ENCODE peak calls at places on chromosomes 7 and 10, in five cellular contexts. One of them, this sample, is unnamed.

GRCh38 chr10:101029520-101030309 is 1.2 kb downstream of the PDZD7 start:
- DNase-seq in thyroid gland: no peak
- DNase-seq in astrocyte: no peak
- DNase-seq in psoas muscle: peak
- DNase-seq in stomach: no peak
- DNase-seq in this sample: no peak

GRCh38 chr10:13049774-13050420 is 48.4 kb upstream of the CCDC3 start:
- DNase-seq in thyroid gland: no peak
- DNase-seq in stomach: no peak
- DNase-seq in psoas muscle: no peak
- DNase-seq in astrocyte: no peak
- DNase-seq in this sample: no peak

GRCh38 chr7:34453150-34453549 is 204.9 kb upstream of the NPSR1 start:
- DNase-seq in thyroid gland: no peak
- DNase-seq in stomach: no peak
- DNase-seq in astrocyte: peak
- DNase-seq in psoas muscle: no peak
- DNase-seq in this sample: no peak

GRCh38 chr10:18195060-18195799 is 55.0 kb downstream of the CACNB2 start:
- DNase-seq in stomach: no peak
- DNase-seq in astrocyte: peak
- DNase-seq in psoas muscle: no peak
- DNase-seq in thyroid gland: no peak
- DNase-seq in this sample: no peak

GRCh38 chr10:113287592-113287991 is 265.3 kb upstream of the HABP2 start:
- DNase-seq in thyroid gland: no peak
- DNase-seq in astrocyte: no peak
- DNase-seq in stomach: no peak
- DNase-seq in psoas muscle: no peak
- DNase-seq in this sample: no peak

GRCh38 chr10:103273026-103273425 is 3.9 kb upstream of the INA start:
- DNase-seq in psoas muscle: peak
- DNase-seq in stomach: no peak
- DNase-seq in astrocyte: peak
- DNase-seq in thyroid gland: no peak
- DNase-seq in this sample: peak

GRCh38 chr10:92242910-92243671 is 47.8 kb downstream of the CPEB3 start:
- DNase-seq in astrocyte: peak
- DNase-seq in stomach: peak
- DNase-seq in thyroid gland: peak
- DNase-seq in psoas muscle: peak
- DNase-seq in this sample: no peak

GRCh38 chr7:13860734-13861133 is 128.7 kb downstream of the ETV1 start:
- DNase-seq in stomach: no peak
- DNase-seq in psoas muscle: no peak
- DNase-seq in astrocyte: no peak
- DNase-seq in thyroid gland: no peak
- DNase-seq in this sample: peak

GRCh38 chr7:5667391-5667790 is 114.1 kb downstream of the RNF216 start:
- DNase-seq in thyroid gland: no peak
- DNase-seq in psoas muscle: no peak
- DNase-seq in stomach: peak
- DNase-seq in astrocyte: no peak
- DNase-seq in this sample: no peak

GRCh38 chr7:50531401-50531906 is 33.8 kb downstream of the DDC start:
- DNase-seq in psoas muscle: no peak
- DNase-seq in stomach: no peak
- DNase-seq in thyroid gland: no peak
- DNase-seq in astrocyte: peak
- DNase-seq in this sample: peak

GRCh38 chr10:15335500-15335899 is 35.6 kb downstream of the FAM171A1 start:
- DNase-seq in psoas muscle: no peak
- DNase-seq in thyroid gland: no peak
- DNase-seq in astrocyte: no peak
- DNase-seq in stomach: no peak
- DNase-seq in this sample: no peak

GRCh38 chr7:11818281-11818680 is 13.7 kb downstream of the THSD7A start:
- DNase-seq in stomach: no peak
- DNase-seq in psoas muscle: no peak
- DNase-seq in thyroid gland: no peak
- DNase-seq in astrocyte: no peak
- DNase-seq in this sample: no peak

GRCh38 chr7:108066486-108066885 is 63.5 kb upstream of the LAMB1 start:
- DNase-seq in astrocyte: no peak
- DNase-seq in psoas muscle: no peak
- DNase-seq in stomach: no peak
- DNase-seq in thyroid gland: no peak
- DNase-seq in this sample: no peak

GRCh38 chr7:30224511-30225031 is 59.8 kb upstream of the ZNRF2 start:
- DNase-seq in psoas muscle: no peak
- DNase-seq in astrocyte: peak
- DNase-seq in stomach: no peak
- DNase-seq in thyroid gland: no peak
- DNase-seq in this sample: peak

GRCh38 chr7:81637527-81637926 is 132.3 kb downstream of the HGF start:
- DNase-seq in thyroid gland: no peak
- DNase-seq in psoas muscle: no peak
- DNase-seq in astrocyte: no peak
- DNase-seq in stomach: no peak
- DNase-seq in this sample: no peak

GRCh38 chr10:26367771-26368170 is 70.4 kb upstream of the APBB1IP start:
- DNase-seq in thyroid gland: peak
- DNase-seq in astrocyte: peak
- DNase-seq in psoas muscle: no peak
- DNase-seq in stomach: peak
- DNase-seq in this sample: no peak

GRCh38 chr7:107220356-107220755 is 51.6 kb downstream of the HBP1 start:
- DNase-seq in psoas muscle: no peak
- DNase-seq in thyroid gland: no peak
- DNase-seq in stomach: no peak
- DNase-seq in astrocyte: no peak
- DNase-seq in this sample: no peak

GRCh38 chr7:27129729-27130539 is 623 bp downstream of the HOXA4 start:
- DNase-seq in stomach: no peak
- DNase-seq in astrocyte: no peak
- DNase-seq in thyroid gland: no peak
- DNase-seq in psoas muscle: peak
- DNase-seq in this sample: no peak

GRCh38 chr10:4939224-4940072 is 23.8 kb upstream of the AKR1C1 start:
- DNase-seq in stomach: no peak
- DNase-seq in psoas muscle: no peak
- DNase-seq in thyroid gland: no peak
- DNase-seq in astrocyte: no peak
- DNase-seq in this sample: no peak

GRCh38 chr10:33746878-33747277 is 412.4 kb upstream of the NRP1 start:
- DNase-seq in psoas muscle: no peak
- DNase-seq in thyroid gland: no peak
- DNase-seq in astrocyte: peak
- DNase-seq in stomach: no peak
- DNase-seq in this sample: no peak

GRCh38 chr7:77698042-77698625 is 1.9 kb downstream of the RSBN1L start:
- DNase-seq in thyroid gland: no peak
- DNase-seq in astrocyte: no peak
- DNase-seq in stomach: no peak
- DNase-seq in psoas muscle: no peak
- DNase-seq in this sample: no peak

GRCh38 chr10:116796910-116797513 is 52.3 kb upstream of the ENO4 start:
- DNase-seq in stomach: peak
- DNase-seq in thyroid gland: peak
- DNase-seq in astrocyte: peak
- DNase-seq in psoas muscle: peak
- DNase-seq in this sample: no peak

GRCh38 chr10:70425096-70425495 is 16.4 kb downstream of the NODAL start:
- DNase-seq in astrocyte: no peak
- DNase-seq in psoas muscle: peak
- DNase-seq in stomach: no peak
- DNase-seq in thyroid gland: no peak
- DNase-seq in this sample: no peak

GRCh38 chr10:15370741-15371701 is at the start of gene FAM171A1:
- DNase-seq in psoas muscle: peak
- DNase-seq in astrocyte: peak
- DNase-seq in thyroid gland: peak
- DNase-seq in stomach: peak
- DNase-seq in this sample: no peak

GRCh38 chr10:5987747-5988146 is 10.4 kb upstream of the IL15RA start:
- DNase-seq in astrocyte: no peak
- DNase-seq in psoas muscle: peak
- DNase-seq in stomach: no peak
- DNase-seq in thyroid gland: no peak
- DNase-seq in this sample: no peak

GRCh38 chr10:124106241-124106905 is 13.0 kb upstream of the CHST15 start:
- DNase-seq in psoas muscle: peak
- DNase-seq in astrocyte: peak
- DNase-seq in thyroid gland: peak
- DNase-seq in stomach: peak
- DNase-seq in this sample: peak

GRCh38 chr10:22849077-22849810 is 78.6 kb upstream of the ARMC3 start:
- DNase-seq in stomach: peak
- DNase-seq in astrocyte: peak
- DNase-seq in thyroid gland: peak
- DNase-seq in psoas muscle: peak
- DNase-seq in this sample: no peak

GRCh38 chr10:73413108-73413527 is 740 bp downstream of the ANXA7 start:
- DNase-seq in thyroid gland: no peak
- DNase-seq in psoas muscle: peak
- DNase-seq in astrocyte: no peak
- DNase-seq in stomach: peak
- DNase-seq in this sample: peak

GRCh38 chr7:155918720-155919399 is 106.6 kb upstream of the SHH start:
- DNase-seq in thyroid gland: no peak
- DNase-seq in psoas muscle: no peak
- DNase-seq in astrocyte: peak
- DNase-seq in stomach: peak
- DNase-seq in this sample: peak

GRCh38 chr10:78224602-78225001 is 190.9 kb downstream of the RPS24 start:
- DNase-seq in astrocyte: peak
- DNase-seq in stomach: no peak
- DNase-seq in thyroid gland: no peak
- DNase-seq in psoas muscle: no peak
- DNase-seq in this sample: no peak

GRCh38 chr7:111012152-111012551 is 78.8 kb upstream of the LRRN3 start:
- DNase-seq in stomach: no peak
- DNase-seq in astrocyte: no peak
- DNase-seq in psoas muscle: no peak
- DNase-seq in thyroid gland: no peak
- DNase-seq in this sample: no peak

GRCh38 chr7:64947252-64948000 is 43.4 kb downstream of the ZNF117 start:
- DNase-seq in psoas muscle: peak
- DNase-seq in astrocyte: no peak
- DNase-seq in stomach: no peak
- DNase-seq in thyroid gland: peak
- DNase-seq in this sample: no peak

DNA sequence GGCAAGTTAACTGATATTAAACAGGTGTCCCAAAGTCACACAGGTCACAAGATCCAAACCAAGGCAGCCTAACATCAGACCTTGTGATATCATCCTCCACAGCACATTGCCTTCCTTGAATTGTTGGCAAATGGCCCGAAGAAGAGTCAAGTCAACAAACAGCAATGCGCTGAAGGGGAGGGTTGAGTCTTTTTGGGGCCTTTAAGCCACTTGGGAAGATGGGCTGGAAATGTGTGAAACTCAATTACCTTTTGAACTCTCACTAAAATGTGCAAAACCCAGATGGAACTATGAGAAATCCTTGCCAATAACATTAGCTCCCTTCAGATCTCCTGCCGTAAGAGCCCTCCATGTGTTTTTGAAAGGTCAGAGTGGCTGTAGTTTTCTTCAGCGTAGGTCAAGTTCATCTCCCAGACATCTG is 47.9 kb upstream of the STK17A start:
- DNase-seq in psoas muscle: no peak
- DNase-seq in stomach: no peak
- DNase-seq in thyroid gland: no peak
- DNase-seq in astrocyte: peak
- DNase-seq in this sample: no peak
- H3K27ac ChIP-seq in psoas muscle: peak
- H3K27ac ChIP-seq in stomach: no peak
- H3K27ac ChIP-seq in thyroid gland: no peak
- H3K27ac ChIP-seq in astrocyte: peak
- H3K27ac ChIP-seq in this sample: no peak

GRCh38 chr10:114489521-114490310 is 85.4 kb upstream of the AFAP1L2 start:
- DNase-seq in psoas muscle: no peak
- DNase-seq in astrocyte: no peak
- DNase-seq in thyroid gland: no peak
- DNase-seq in stomach: no peak
- DNase-seq in this sample: no peak
- H3K27ac ChIP-seq in psoas muscle: no peak
- H3K27ac ChIP-seq in astrocyte: no peak
- H3K27ac ChIP-seq in thyroid gland: peak
- H3K27ac ChIP-seq in stomach: no peak
- H3K27ac ChIP-seq in this sample: no peak

GRCh38 chr7:55067748-55068147 is 48.9 kb downstream of the EGFR start:
- DNase-seq in stomach: no peak
- DNase-seq in astrocyte: no peak
- DNase-seq in thyroid gland: no peak
- DNase-seq in psoas muscle: no peak
- DNase-seq in this sample: no peak

GRCh38 chr7:55070839-55071238 is 52.0 kb downstream of the EGFR start:
- DNase-seq in psoas muscle: no peak
- DNase-seq in stomach: no peak
- DNase-seq in astrocyte: no peak
- DNase-seq in thyroid gland: no peak
- DNase-seq in this sample: no peak

GRCh38 chr7:55070271-55070743 is 51.5 kb downstream of the EGFR start:
- DNase-seq in stomach: no peak
- DNase-seq in astrocyte: no peak
- DNase-seq in psoas muscle: no peak
- DNase-seq in thyroid gland: no peak
- DNase-seq in this sample: no peak

GRCh38 chr7:55071411-55072188 is 52.8 kb downstream of the EGFR start:
- DNase-seq in astrocyte: peak
- DNase-seq in stomach: no peak
- DNase-seq in psoas muscle: no peak
- DNase-seq in thyroid gland: no peak
- DNase-seq in this sample: no peak

GRCh38 chr7:55069271-55069792 is 50.5 kb downstream of the EGFR start:
- DNase-seq in thyroid gland: no peak
- DNase-seq in stomach: no peak
- DNase-seq in psoas muscle: no peak
- DNase-seq in astrocyte: no peak
- DNase-seq in this sample: no peak
- H3K27ac ChIP-seq in thyroid gland: no peak
- H3K27ac ChIP-seq in stomach: no peak
- H3K27ac ChIP-seq in psoas muscle: no peak
- H3K27ac ChIP-seq in astrocyte: peak
- H3K27ac ChIP-seq in this sample: peak

GRCh38 chr7:130957140-130957513 is 223.1 kb upstream of the KLF14 start:
- DNase-seq in stomach: no peak
- DNase-seq in psoas muscle: no peak
- DNase-seq in astrocyte: no peak
- DNase-seq in thyroid gland: peak
- DNase-seq in this sample: no peak
- H3K27ac ChIP-seq in stomach: no peak
- H3K27ac ChIP-seq in psoas muscle: no peak
- H3K27ac ChIP-seq in astrocyte: peak
- H3K27ac ChIP-seq in thyroid gland: peak
- H3K27ac ChIP-seq in this sample: no peak